ENCODE peak calls at places on chromosome 1, in five cellular contexts. X is A549, O is left lung, S is brain microvascular endothelial cell, V is fibroblast of lung. H is an unnamed sample.

GRCh38 chr1:115179397-115179835 is 90.1 kb upstream of the TSPAN2 start:
- DNase-seq in S (peak), X (peak), V (peak), O (peak), H (peak)

GRCh38 chr1:109776911-109777310 is 13.2 kb upstream of the EPS8L3 start:
- DNase-seq in X (peak), O (peak), S (peak), V (peak), H (peak)

GRCh38 chr1:18569811-18570545 is 60.7 kb upstream of the PAX7 start:
- DNase-seq in X (no peak), O (no peak), S (no peak), V (no peak), H (no peak)

GRCh38 chr1:9766759-9767442 is 56.9 kb downstream of the CLSTN1 start:
- DNase-seq in X (peak), S (peak), V (peak), O (no peak), H (peak)

GRCh38 chr1:66335859-66336640 is 197.9 kb upstream of the SGIP1 start:
- DNase-seq in V (no peak), O (peak), X (no peak), S (peak), H (no peak)

GRCh38 chr1:150429805-150430204 is 57.4 kb upstream of the TARS2 start:
- DNase-seq in V (peak), X (peak), S (no peak), O (no peak), H (peak)

GRCh38 chr1:197392541-197392940 is 124.5 kb downstream of the CRB1 start:
- DNase-seq in X (no peak), S (no peak), O (no peak), V (no peak), H (no peak)

GRCh38 chr1:215269955-215270354 is 187.4 kb downstream of the KCNK2 start:
- DNase-seq in O (no peak), V (no peak), S (no peak), X (no peak), H (no peak)

GRCh38 chr1:155650231-155650757 is 38.3 kb downstream of the YY1AP1 start:
- DNase-seq in O (no peak), X (no peak), V (no peak), S (no peak), H (no peak)

GRCh38 chr1:94009304-94009703 is 100.1 kb upstream of the GCLM start:
- DNase-seq in X (no peak), O (no peak), V (no peak), S (no peak), H (no peak)

DNA sequence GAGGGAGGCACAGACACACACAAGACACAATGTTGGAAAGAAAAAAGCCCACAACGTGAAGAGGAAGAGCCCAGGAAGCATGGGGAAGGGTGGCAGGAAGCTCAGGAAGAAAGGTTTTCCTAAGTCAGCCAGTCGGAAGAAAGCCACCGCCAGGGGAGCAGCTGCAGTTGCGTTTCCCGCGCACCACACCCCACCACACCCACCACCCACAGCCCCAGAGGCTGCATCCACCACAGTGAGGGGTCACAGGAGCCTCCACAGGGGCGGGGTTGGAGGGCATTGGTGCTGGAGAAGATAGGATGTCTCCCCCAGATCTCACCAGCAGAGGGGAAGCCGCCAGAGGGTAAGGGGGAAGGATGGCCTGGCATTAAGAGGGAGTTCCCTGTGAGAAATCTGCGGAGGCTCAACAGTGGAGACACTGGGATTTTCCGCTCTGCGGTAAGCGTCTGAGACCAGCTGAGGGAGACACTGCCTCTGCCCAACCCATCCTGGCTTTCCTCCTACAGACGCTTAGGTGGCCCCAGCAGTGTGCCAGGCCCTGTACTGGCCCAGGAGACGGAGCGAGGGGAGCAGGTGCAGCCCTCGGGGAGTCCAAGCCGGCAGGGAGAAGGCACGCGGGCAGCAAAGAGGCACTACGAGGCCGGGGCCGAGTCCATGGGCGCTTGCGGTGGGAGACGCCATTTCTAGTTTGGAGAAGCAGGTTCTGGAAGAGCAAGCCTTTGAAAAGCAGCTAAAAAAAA is 19.8 kb downstream of the PGLYRP3 start:
- DNase-seq in O (no peak), S (no peak), V (no peak), X (no peak), H (no peak)
- TF ChIP-seq CTCF in O (no peak), S (no peak), V (no peak), X (no peak), H (peak)

GRCh38 chr1:85297538-85297854 is 21.1 kb upstream of the BCL10 start:
- DNase-seq in O (no peak), X (no peak), S (no peak), V (no peak), H (no peak)
- H3K27ac ChIP-seq in O (peak), X (peak), S (peak), V (peak), H (peak)

GRCh38 chr1:64487061-64487460 is 17.1 kb downstream of the CACHD1 start:
- DNase-seq in X (no peak), V (no peak), S (no peak), O (no peak), H (no peak)
- TF ChIP-seq CTCF in X (no peak), V (no peak), S (peak), O (no peak), H (peak)

DNA sequence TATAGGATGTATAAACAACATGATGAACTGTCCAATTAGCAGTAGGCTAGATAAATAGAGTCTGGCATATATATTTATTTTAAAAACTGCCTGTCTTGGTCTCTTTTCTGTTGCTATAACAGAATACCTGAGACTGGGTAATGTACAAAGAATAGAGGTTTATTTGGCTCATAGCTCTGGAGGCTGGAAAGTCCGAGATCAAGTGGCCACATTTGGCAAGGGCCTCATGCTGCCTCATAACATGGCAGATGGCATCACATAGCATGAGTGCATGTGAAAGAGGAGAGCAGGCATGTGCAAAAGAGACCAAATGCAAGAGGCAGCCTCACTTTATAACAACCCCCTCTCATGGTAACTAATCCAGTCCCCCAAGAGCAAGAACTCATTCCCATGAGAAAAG is 6.0 kb downstream of the STYXL2 start:
- DNase-seq in S (no peak), X (no peak), O (no peak), V (no peak), H (no peak)
- H3K27ac ChIP-seq in S (no peak), X (no peak), O (no peak), V (no peak), H (no peak)

DNA sequence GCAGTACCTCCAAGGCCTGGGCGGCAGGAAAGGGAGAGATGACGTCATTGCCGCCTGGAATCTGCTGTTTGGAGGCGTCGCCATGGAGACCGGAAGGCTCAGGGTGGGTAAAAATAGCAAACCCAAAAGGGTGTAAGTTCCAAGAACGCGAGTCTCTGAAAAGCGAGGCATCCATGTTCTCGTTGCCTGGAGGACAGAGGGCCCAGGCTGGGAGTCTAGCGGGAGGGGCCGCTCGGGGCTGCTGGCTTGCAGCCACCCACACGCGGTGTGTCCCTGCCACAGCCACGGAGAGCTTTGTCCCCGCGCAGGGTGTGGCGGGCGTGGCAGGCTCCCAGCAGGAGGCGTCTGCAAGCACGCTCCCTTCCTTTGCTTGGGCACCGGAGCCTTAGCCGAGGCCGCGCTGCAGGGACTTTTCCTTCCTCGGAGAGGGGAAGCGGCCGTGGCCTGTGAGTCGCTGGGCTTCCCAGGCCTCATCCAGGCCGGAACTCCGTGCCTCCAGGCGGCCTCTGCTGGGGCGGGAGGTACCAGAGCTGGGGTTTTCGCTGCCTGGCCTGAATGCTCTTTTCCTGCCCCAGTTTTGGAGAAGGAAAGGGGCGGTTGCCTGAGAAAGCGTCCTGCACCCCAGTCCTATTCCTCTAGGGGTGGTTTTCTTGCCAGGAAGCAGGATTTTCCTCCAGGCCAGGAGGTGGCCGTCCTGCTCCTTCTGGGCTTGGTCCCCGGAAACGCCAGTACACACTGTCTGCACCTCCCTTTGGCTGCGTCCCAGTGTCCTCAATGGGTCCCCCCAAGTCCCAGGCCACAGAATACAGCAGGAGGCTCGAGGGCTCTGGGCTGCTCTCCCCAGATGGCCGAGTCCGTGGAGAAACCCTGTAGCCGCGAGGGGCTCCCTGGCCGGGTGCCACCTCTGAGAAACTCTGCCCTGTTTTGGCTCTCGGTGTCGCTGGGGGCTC is 15.3 kb upstream of the SKI start:
- DNase-seq in V (peak), S (peak), O (peak), X (peak), H (peak)
- TF ChIP-seq CTCF in V (peak), S (peak), O (peak), X (no peak), H (peak)